ENCODE peak calls at places on chromosome 2, in ten cellular contexts. Q is uterus, U is GM12878, K is spleen, X is coronary artery, B is A549, O is pancreas, J is psoas muscle, R is hepatocyte, N is BE2C. M is an unnamed sample.
A peak's percentile ranks its signal among the peaks of the same experiment; 100 is the strongest.

GRCh38 chr2:42459296-42459695 is 34.5 kb downstream of the KCNG3 start:
- DNase-seq in R (no peak), X (no peak), N (no peak), O (no peak), J (no peak), K (no peak), Q (no peak), U (no peak), B (no peak), M (no peak)

GRCh38 chr2:176533505-176534193 is 264.4 kb downstream of the MTX2 start:
- DNase-seq in J (no peak), B (no peak), Q (no peak), R (no peak), U (no peak), O (no peak), K (no peak), X (no peak), N (no peak), M (no peak)

GRCh38 chr2:186129767-186130581 is 356.1 kb upstream of the ZC3H15 start:
- DNase-seq in B (peak; percentile 15), O (no peak), X (no peak), N (no peak), K (no peak), J (no peak), U (no peak), Q (no peak), R (no peak), M (peak; percentile 69)

GRCh38 chr2:64766841-64767669 is 113.3 kb upstream of the SERTAD2 start:
- DNase-seq in J (no peak), U (no peak), B (no peak), O (no peak), N (no peak), X (no peak), Q (no peak), K (no peak), R (no peak), M (no peak)

GRCh38 chr2:222305510-222306392 is 7.0 kb upstream of the PAX3 start:
- DNase-seq in U (no peak), Q (no peak), K (peak; percentile 78), X (no peak), N (no peak), O (peak; percentile 68), J (no peak), B (peak; percentile 38), R (no peak), M (no peak)

GRCh38 chr2:44192646-44193045 is 24.0 kb downstream of the PPM1B start:
- DNase-seq in B (no peak), O (no peak), R (no peak), X (no peak), N (no peak), Q (no peak), J (no peak), K (no peak), U (no peak), M (no peak)

GRCh38 chr2:235085476-235085875 is 133.7 kb downstream of the SH3BP4 start:
- DNase-seq in J (no peak), R (no peak), U (no peak), K (no peak), Q (no peak), X (no peak), B (no peak), N (no peak), O (no peak), M (no peak)

GRCh38 chr2:236164201-236164982 is 3.8 kb downstream of the GBX2 start:
- DNase-seq in K (no peak), R (no peak), J (no peak), Q (no peak), B (no peak), U (no peak), X (peak; percentile 60), O (no peak), N (peak; percentile 39), M (no peak)

GRCh38 chr2:208129804-208130712 is at the start of gene CRYGC:
- DNase-seq in Q (no peak), J (no peak), N (no peak), K (no peak), R (peak; percentile 72), X (no peak), O (no peak), U (no peak), B (no peak), M (no peak)

GRCh38 chr2:84427235-84428138 is 31.6 kb downstream of the SUCLG1 start:
- DNase-seq in Q (no peak), K (no peak), X (no peak), O (no peak), N (no peak), U (no peak), B (no peak), R (no peak), J (no peak), M (no peak)

GRCh38 chr2:219521066-219521880 is 7.0 kb downstream of the ASIC4 start:
- DNase-seq in K (peak; percentile 73), U (no peak), Q (no peak), B (peak; percentile 60), J (no peak), X (no peak), O (peak; percentile 68), N (peak; percentile 84), R (peak; percentile 76), M (no peak)

GRCh38 chr2:107511970-107512789 is 314.5 kb upstream of the RGPD4 start:
- DNase-seq in X (no peak), Q (no peak), N (no peak), R (no peak), B (no peak), K (no peak), J (no peak), O (no peak), U (no peak), M (no peak)

GRCh38 chr2:127070221-127070620 is 36.7 kb downstream of the BIN1 start:
- DNase-seq in J (no peak), R (no peak), K (no peak), U (no peak), Q (no peak), B (no peak), N (no peak), X (no peak), O (no peak), M (no peak)

GRCh38 chr2:127071901-127072328 is 35.0 kb downstream of the BIN1 start:
- DNase-seq in O (no peak), B (no peak), J (peak; percentile 71), K (no peak), R (no peak), U (no peak), X (no peak), N (no peak), Q (no peak), M (no peak)

GRCh38 chr2:127072970-127073369 is 34.0 kb downstream of the BIN1 start:
- DNase-seq in O (no peak), K (no peak), N (peak; percentile 54), J (peak; percentile 81), Q (no peak), R (no peak), U (no peak), B (no peak), X (no peak), M (no peak)

GRCh38 chr2:127074358-127074757 is 32.6 kb downstream of the BIN1 start:
- DNase-seq in U (no peak), J (peak; percentile 89), R (no peak), K (no peak), O (no peak), X (no peak), Q (no peak), B (no peak), N (no peak), M (no peak)

GRCh38 chr2:127072380-127072779 is 34.6 kb downstream of the BIN1 start:
- DNase-seq in K (no peak), Q (no peak), R (no peak), B (no peak), U (no peak), J (no peak), O (no peak), X (no peak), N (no peak), M (no peak)
- H3K4me3 ChIP-seq in K (no peak overlapping the region), Q (no peak overlapping the region), R (no peak overlapping the region), B (no peak overlapping the region), U (no peak overlapping the region), J (no peak overlapping the region), O (no peak overlapping the region), X (no peak overlapping the region), N (no peak overlapping the region), M (no peak overlapping the region)

GRCh38 chr2:134924912-134925311 is 6.3 kb downstream of the CCNT2 start:
- DNase-seq in B (no peak), X (no peak), Q (no peak), U (no peak), N (no peak), R (no peak), J (no peak), O (no peak), K (no peak), M (no peak)
- TF ChIP-seq CTCF in B (no peak), X (no peak), Q (no peak), U (no peak), N (no peak), R (no peak), J (no peak), O (no peak), K (no peak), M (no peak)

GRCh38 chr2:95297088-95297487 is at the start of gene KCNIP3:
- DNase-seq in K (no peak), O (peak; percentile 72), X (no peak), B (no peak), R (peak; percentile 66), J (no peak), Q (no peak), N (no peak), U (no peak), M (no peak)
- H3K4me3 ChIP-seq in K (no peak within 1 kb of the TSS), O (peak within 1 kb of the TSS; percentile 31), X (peak within 1 kb of the TSS; percentile 42), B (no peak within 1 kb of the TSS), R (no peak within 1 kb of the TSS), J (no peak within 1 kb of the TSS), Q (no peak within 1 kb of the TSS), N (no peak within 1 kb of the TSS), U (no peak within 1 kb of the TSS), M (no peak within 1 kb of the TSS)

DNA sequence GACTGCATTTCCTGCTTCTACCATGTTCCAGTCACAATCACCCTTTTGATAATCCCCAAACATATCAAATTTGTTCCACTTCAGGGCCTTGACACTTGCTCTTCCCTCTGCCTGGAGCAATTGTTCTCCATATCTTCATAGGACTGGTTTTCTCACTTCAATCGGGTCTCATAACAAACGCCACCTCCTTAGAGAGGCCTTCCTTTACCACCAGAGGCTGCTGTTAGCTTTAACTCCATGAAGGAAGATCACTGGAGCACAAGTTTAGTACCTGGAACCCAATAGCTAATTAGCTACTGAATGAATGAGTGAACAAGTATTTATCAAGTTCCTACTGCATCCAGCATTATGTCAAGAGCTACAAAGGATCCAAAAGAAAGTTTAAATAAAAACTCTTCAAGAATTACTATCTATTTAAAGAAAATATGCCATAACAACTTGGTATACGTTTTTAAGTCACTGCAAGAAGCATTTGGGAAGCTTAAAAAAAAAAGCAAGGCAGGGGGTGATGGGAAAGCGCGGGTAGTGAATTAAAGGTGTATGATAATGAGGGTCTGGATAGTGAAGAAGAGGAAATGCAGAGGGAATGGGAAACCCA is 58.8 kb downstream of the BAZ2B start:
- DNase-seq in J (no peak), U (peak; percentile 3), Q (no peak), R (peak; percentile 19), O (no peak), K (no peak), X (no peak), N (no peak), B (peak; percentile 39), M (no peak)
- TF ChIP-seq CTCF in J (peak; percentile 25), U (peak; percentile 41), Q (peak; percentile 17), R (peak; percentile 27), O (no peak), K (peak; percentile 12), X (no peak), N (peak; percentile 56), B (peak; percentile 39), M (peak; percentile 38)

M was measured in astrocyte of the cerebellum.